ENCODE peak calls at places on chromosomes 5 and 9, in nine cellular contexts. I, H, A, F, C, N, Z, O and U are unnamed samples.
A peak's percentile ranks its signal among the peaks of the same experiment; 100 is the strongest.

GRCh38 chr9:122835313-122835731 is 6.9 kb upstream of the PDCL start:
- DNase-seq in I (peak; percentile 32), H (peak; percentile 16), A (no peak), F (no peak), C (no peak), N (no peak), Z (no peak), O (peak; percentile 55), U (no peak)

GRCh38 chr5:35129276-35129675 is 81.5 kb upstream of the AGXT2 start:
- DNase-seq in I (no peak), H (no peak), A (peak; percentile 76), F (no peak), C (no peak), N (no peak), Z (no peak), O (no peak), U (no peak)

GRCh38 chr5:126369995-126370731 is 53.0 kb upstream of the GRAMD2B start:
- DNase-seq in I (no peak), H (no peak), A (peak; percentile 39), F (no peak), C (no peak), N (peak; percentile 53), Z (no peak), O (no peak), U (no peak)

GRCh38 chr5:127766556-127767335 is 63.6 kb downstream of the CCDC192 start:
- DNase-seq in I (no peak), H (no peak), A (no peak), F (no peak), C (no peak), N (no peak), Z (no peak), O (no peak), U (no peak)

GRCh38 chr9:75432386-75432785 is 344.1 kb downstream of the OSTF1 start:
- DNase-seq in I (no peak), H (no peak), A (no peak), F (no peak), C (no peak), N (no peak), Z (no peak), O (no peak), U (no peak)

GRCh38 chr9:95003694-95004451 is 277.4 kb downstream of the AOPEP start:
- DNase-seq in I (no peak), H (peak; percentile 5), A (peak; percentile 50), F (no peak), C (peak; percentile 73), N (peak; percentile 71), Z (peak; percentile 86), O (peak; percentile 76), U (peak; percentile 90)

GRCh38 chr5:132136906-132137305 is 63.3 kb downstream of the CSF2 start:
- DNase-seq in I (no peak), H (no peak), A (peak; percentile 80), F (no peak), C (no peak), N (no peak), Z (no peak), O (no peak), U (no peak)

GRCh38 chr5:40556811-40557210 is 122.9 kb upstream of the PTGER4 start:
- DNase-seq in I (no peak), H (no peak), A (no peak), F (no peak), C (no peak), N (no peak), Z (no peak), O (no peak), U (no peak)

GRCh38 chr9:4750021-4750673 is 9.1 kb upstream of the AK3 start:
- DNase-seq in I (no peak), H (no peak), A (peak; percentile 56), F (no peak), C (no peak), N (no peak), Z (no peak), O (peak; percentile 36), U (no peak)

GRCh38 chr5:126104951-126105350 is 318.3 kb upstream of the GRAMD2B start:
- DNase-seq in I (no peak), H (no peak), A (no peak), F (no peak), C (no peak), N (no peak), Z (no peak), O (no peak), U (no peak)

GRCh38 chr9:107637421-107638420 is 148.2 kb upstream of the KLF4 start:
- DNase-seq in I (no peak), H (no peak), A (peak; percentile 81), F (no peak), C (peak; percentile 75), N (peak; percentile 75), Z (peak; percentile 99), O (peak; percentile 60), U (peak; percentile 82)

GRCh38 chr5:15074651-15075050 is 203.1 kb upstream of the ANKH start:
- DNase-seq in I (no peak), H (no peak), A (no peak), F (no peak), C (no peak), N (no peak), Z (no peak), O (no peak), U (no peak)

GRCh38 chr9:132032584-132032945 is 47.1 kb downstream of the MED27 start:
- DNase-seq in I (no peak), H (no peak), A (no peak), F (no peak), C (no peak), N (no peak), Z (no peak), O (no peak), U (no peak)